ENCODE peak calls at places on chromosome 14, in nine cellular contexts. One of them, this sample, is unnamed.

GRCh38 chr14:84225243-84225642 is 1304.7 kb upstream of the FLRT2 start:
- DNase-seq in endothelial cell: no peak
- DNase-seq in SK-N-SH: no peak
- DNase-seq in CD8-positive, alpha-beta T cell: no peak
- DNase-seq in WERI-Rb-1: no peak
- DNase-seq in astrocyte of the spinal cord: no peak
- DNase-seq in Calu3: no peak
- DNase-seq in dorsolateral prefrontal cortex: no peak
- DNase-seq in glutamatergic neuron: no peak
- DNase-seq in this sample: no peak

GRCh38 chr14:52068741-52069616 is at the start of gene NID2:
- DNase-seq in Calu3: peak; percentile 19
- DNase-seq in CD8-positive, alpha-beta T cell: no peak
- DNase-seq in astrocyte of the spinal cord: peak; percentile 95
- DNase-seq in endothelial cell: peak; percentile 84
- DNase-seq in glutamatergic neuron: peak; percentile 62
- DNase-seq in WERI-Rb-1: peak; percentile 23
- DNase-seq in dorsolateral prefrontal cortex: peak; percentile 55
- DNase-seq in SK-N-SH: peak; percentile 98
- DNase-seq in this sample: peak; percentile 91

GRCh38 chr14:96663076-96663475 is 134.1 kb upstream of the VRK1 start:
- DNase-seq in WERI-Rb-1: no peak
- DNase-seq in Calu3: no peak
- DNase-seq in glutamatergic neuron: no peak
- DNase-seq in dorsolateral prefrontal cortex: no peak
- DNase-seq in SK-N-SH: no peak
- DNase-seq in endothelial cell: no peak
- DNase-seq in astrocyte of the spinal cord: no peak
- DNase-seq in CD8-positive, alpha-beta T cell: no peak
- DNase-seq in this sample: no peak

GRCh38 chr14:34220921-34221320 is 241.1 kb downstream of the SPTSSA start:
- DNase-seq in dorsolateral prefrontal cortex: no peak
- DNase-seq in astrocyte of the spinal cord: no peak
- DNase-seq in SK-N-SH: no peak
- DNase-seq in Calu3: no peak
- DNase-seq in WERI-Rb-1: no peak
- DNase-seq in glutamatergic neuron: no peak
- DNase-seq in endothelial cell: no peak
- DNase-seq in CD8-positive, alpha-beta T cell: no peak
- DNase-seq in this sample: no peak

GRCh38 chr14:106378191-106378590 is 851.8 kb downstream of the TMEM121 start:
- DNase-seq in endothelial cell: no peak
- DNase-seq in glutamatergic neuron: no peak
- DNase-seq in WERI-Rb-1: no peak
- DNase-seq in SK-N-SH: peak; percentile 16
- DNase-seq in CD8-positive, alpha-beta T cell: no peak
- DNase-seq in astrocyte of the spinal cord: no peak
- DNase-seq in Calu3: no peak
- DNase-seq in dorsolateral prefrontal cortex: no peak
- DNase-seq in this sample: no peak

GRCh38 chr14:59582845-59583509 is 6.4 kb upstream of the CCDC175 start:
- DNase-seq in endothelial cell: no peak
- DNase-seq in glutamatergic neuron: no peak
- DNase-seq in astrocyte of the spinal cord: no peak
- DNase-seq in SK-N-SH: no peak
- DNase-seq in CD8-positive, alpha-beta T cell: no peak
- DNase-seq in Calu3: no peak
- DNase-seq in dorsolateral prefrontal cortex: no peak
- DNase-seq in WERI-Rb-1: peak; percentile 52
- DNase-seq in this sample: no peak

GRCh38 chr14:81435578-81436295 is 35.6 kb upstream of the STON2 start:
- DNase-seq in WERI-Rb-1: peak; percentile 62
- DNase-seq in SK-N-SH: peak; percentile 85
- DNase-seq in astrocyte of the spinal cord: peak; percentile 24
- DNase-seq in CD8-positive, alpha-beta T cell: no peak
- DNase-seq in endothelial cell: peak; percentile 66
- DNase-seq in dorsolateral prefrontal cortex: no peak
- DNase-seq in glutamatergic neuron: peak; percentile 57
- DNase-seq in Calu3: peak; percentile 50
- DNase-seq in this sample: peak; percentile 70

GRCh38 chr14:74673768-74674167 is 39.1 kb downstream of the AREL1 start:
- DNase-seq in glutamatergic neuron: no peak
- DNase-seq in dorsolateral prefrontal cortex: no peak
- DNase-seq in WERI-Rb-1: no peak
- DNase-seq in endothelial cell: no peak
- DNase-seq in astrocyte of the spinal cord: no peak
- DNase-seq in CD8-positive, alpha-beta T cell: no peak
- DNase-seq in SK-N-SH: no peak
- DNase-seq in Calu3: no peak
- DNase-seq in this sample: no peak

GRCh38 chr14:65412881-65413738 is 580 bp downstream of the FUT8 start:
- DNase-seq in endothelial cell: no peak
- DNase-seq in WERI-Rb-1: peak; percentile 23
- DNase-seq in astrocyte of the spinal cord: peak; percentile 74
- DNase-seq in CD8-positive, alpha-beta T cell: no peak
- DNase-seq in dorsolateral prefrontal cortex: no peak
- DNase-seq in glutamatergic neuron: peak; percentile 59
- DNase-seq in SK-N-SH: peak; percentile 69
- DNase-seq in Calu3: peak; percentile 16
- DNase-seq in this sample: no peak

GRCh38 chr14:105421723-105422615 is 2.3 kb downstream of the MTA1 start:
- DNase-seq in Calu3: no peak
- DNase-seq in WERI-Rb-1: no peak
- DNase-seq in SK-N-SH: peak; percentile 40
- DNase-seq in dorsolateral prefrontal cortex: no peak
- DNase-seq in glutamatergic neuron: no peak
- DNase-seq in CD8-positive, alpha-beta T cell: no peak
- DNase-seq in astrocyte of the spinal cord: no peak
- DNase-seq in endothelial cell: no peak
- DNase-seq in this sample: no peak

GRCh38 chr14:88386395-88386794 is 938 bp downstream of the SPATA7 start:
- DNase-seq in CD8-positive, alpha-beta T cell: no peak
- DNase-seq in endothelial cell: no peak
- DNase-seq in dorsolateral prefrontal cortex: no peak
- DNase-seq in glutamatergic neuron: no peak
- DNase-seq in Calu3: no peak
- DNase-seq in WERI-Rb-1: no peak
- DNase-seq in SK-N-SH: no peak
- DNase-seq in astrocyte of the spinal cord: no peak
- DNase-seq in this sample: no peak

GRCh38 chr14:101705733-101706508 is 55.6 kb upstream of the PPP2R5C start:
- DNase-seq in dorsolateral prefrontal cortex: no peak
- DNase-seq in astrocyte of the spinal cord: peak; percentile 8
- DNase-seq in endothelial cell: no peak
- DNase-seq in WERI-Rb-1: no peak
- DNase-seq in glutamatergic neuron: peak; percentile 51
- DNase-seq in CD8-positive, alpha-beta T cell: peak; percentile 40
- DNase-seq in Calu3: peak; percentile 53
- DNase-seq in SK-N-SH: no peak
- DNase-seq in this sample: peak; percentile 49

GRCh38 chr14:64758711-64759554 is 54.7 kb downstream of the PLEKHG3 start:
- DNase-seq in glutamatergic neuron: peak; percentile 53
- DNase-seq in SK-N-SH: peak; percentile 84
- DNase-seq in endothelial cell: no peak
- DNase-seq in astrocyte of the spinal cord: peak; percentile 88
- DNase-seq in WERI-Rb-1: no peak
- DNase-seq in Calu3: peak; percentile 46
- DNase-seq in CD8-positive, alpha-beta T cell: no peak
- DNase-seq in dorsolateral prefrontal cortex: no peak
- DNase-seq in this sample: no peak

DNA sequence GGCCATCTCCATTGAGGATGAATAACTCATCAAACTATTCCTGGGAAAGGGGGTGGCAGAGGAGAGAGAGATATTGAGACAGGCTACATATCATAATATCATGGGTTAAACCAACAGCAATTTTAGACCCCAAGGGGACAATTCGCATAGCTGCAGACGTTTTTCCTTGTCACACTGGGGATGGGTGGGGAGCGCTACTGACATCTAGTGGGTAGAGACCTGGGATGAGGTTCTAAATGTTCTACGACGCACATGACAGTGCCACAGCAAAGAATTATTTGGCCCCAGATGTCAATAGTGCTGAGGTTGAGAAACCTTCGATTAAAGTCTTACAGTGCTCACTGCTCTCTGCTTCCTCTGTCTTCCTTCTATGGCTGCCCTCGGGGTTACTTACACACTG is 425.6 kb downstream of the NRXN3 start:
- DNase-seq in CD8-positive, alpha-beta T cell: no peak
- DNase-seq in WERI-Rb-1: peak; percentile 68
- DNase-seq in endothelial cell: peak; percentile 33
- DNase-seq in dorsolateral prefrontal cortex: no peak
- DNase-seq in Calu3: peak; percentile 7
- DNase-seq in astrocyte of the spinal cord: no peak
- DNase-seq in SK-N-SH: peak; percentile 27
- DNase-seq in glutamatergic neuron: peak; percentile 43
- DNase-seq in this sample: peak; percentile 13
- TF ChIP-seq CTCF in CD8-positive, alpha-beta T cell: no peak
- TF ChIP-seq CTCF in WERI-Rb-1: peak; percentile 74
- TF ChIP-seq CTCF in endothelial cell: no peak
- TF ChIP-seq CTCF in dorsolateral prefrontal cortex: no peak
- TF ChIP-seq CTCF in Calu3: no peak
- TF ChIP-seq CTCF in astrocyte of the spinal cord: peak; percentile 42
- TF ChIP-seq CTCF in SK-N-SH: no peak
- TF ChIP-seq CTCF in glutamatergic neuron: no peak
- TF ChIP-seq CTCF in this sample: peak; percentile 22

GRCh38 chr14:32193532-32193931 is 8.3 kb upstream of the RNU6-7 start:
- DNase-seq in astrocyte of the spinal cord: no peak
- DNase-seq in glutamatergic neuron: no peak
- DNase-seq in SK-N-SH: no peak
- DNase-seq in Calu3: no peak
- DNase-seq in WERI-Rb-1: no peak
- DNase-seq in endothelial cell: no peak
- DNase-seq in CD8-positive, alpha-beta T cell: no peak
- DNase-seq in dorsolateral prefrontal cortex: no peak
- DNase-seq in this sample: no peak

GRCh38 chr14:32201816-32202467 is at the start of gene RNU6-7:
- DNase-seq in dorsolateral prefrontal cortex: no peak
- DNase-seq in WERI-Rb-1: peak; percentile 64
- DNase-seq in endothelial cell: peak; percentile 39
- DNase-seq in glutamatergic neuron: peak; percentile 31
- DNase-seq in CD8-positive, alpha-beta T cell: peak; percentile 18
- DNase-seq in SK-N-SH: peak; percentile 33
- DNase-seq in Calu3: peak; percentile 11
- DNase-seq in astrocyte of the spinal cord: no peak
- DNase-seq in this sample: peak; percentile 56

GRCh38 chr14:32201196-32201815 is 539 bp upstream of the RNU6-7 start:
- DNase-seq in glutamatergic neuron: peak; percentile 87
- DNase-seq in endothelial cell: peak; percentile 87
- DNase-seq in Calu3: peak; percentile 91
- DNase-seq in SK-N-SH: peak; percentile 84
- DNase-seq in CD8-positive, alpha-beta T cell: peak; percentile 37
- DNase-seq in WERI-Rb-1: peak; percentile 96
- DNase-seq in astrocyte of the spinal cord: peak; percentile 72
- DNase-seq in dorsolateral prefrontal cortex: peak; percentile 62
- DNase-seq in this sample: peak; percentile 93

GRCh38 chr14:32200368-32201195 is 1.3 kb upstream of the RNU6-7 start:
- DNase-seq in WERI-Rb-1: no peak
- DNase-seq in endothelial cell: no peak
- DNase-seq in glutamatergic neuron: no peak
- DNase-seq in astrocyte of the spinal cord: no peak
- DNase-seq in SK-N-SH: no peak
- DNase-seq in CD8-positive, alpha-beta T cell: no peak
- DNase-seq in dorsolateral prefrontal cortex: no peak
- DNase-seq in Calu3: no peak
- DNase-seq in this sample: no peak

GRCh38 chr14:32197919-32198318 is 3.9 kb upstream of the RNU6-7 start:
- DNase-seq in endothelial cell: no peak
- DNase-seq in glutamatergic neuron: no peak
- DNase-seq in dorsolateral prefrontal cortex: no peak
- DNase-seq in astrocyte of the spinal cord: no peak
- DNase-seq in WERI-Rb-1: no peak
- DNase-seq in CD8-positive, alpha-beta T cell: no peak
- DNase-seq in SK-N-SH: no peak
- DNase-seq in Calu3: no peak
- DNase-seq in this sample: no peak
- TF ChIP-seq CTCF in endothelial cell: no peak
- TF ChIP-seq CTCF in glutamatergic neuron: no peak
- TF ChIP-seq CTCF in dorsolateral prefrontal cortex: no peak
- TF ChIP-seq CTCF in astrocyte of the spinal cord: no peak
- TF ChIP-seq CTCF in WERI-Rb-1: no peak
- TF ChIP-seq CTCF in CD8-positive, alpha-beta T cell: no peak
- TF ChIP-seq CTCF in SK-N-SH: no peak
- TF ChIP-seq CTCF in Calu3: no peak
- TF ChIP-seq CTCF in this sample: no peak

GRCh38 chr14:30191639-30192279 is 264.1 kb upstream of the PRKD1 start:
- DNase-seq in endothelial cell: no peak
- DNase-seq in glutamatergic neuron: no peak
- DNase-seq in SK-N-SH: no peak
- DNase-seq in WERI-Rb-1: no peak
- DNase-seq in CD8-positive, alpha-beta T cell: no peak
- DNase-seq in dorsolateral prefrontal cortex: no peak
- DNase-seq in Calu3: no peak
- DNase-seq in astrocyte of the spinal cord: no peak
- DNase-seq in this sample: no peak

GRCh38 chr14:30180219-30180618 is 252.6 kb upstream of the PRKD1 start:
- DNase-seq in endothelial cell: no peak
- DNase-seq in WERI-Rb-1: no peak
- DNase-seq in CD8-positive, alpha-beta T cell: no peak
- DNase-seq in Calu3: no peak
- DNase-seq in dorsolateral prefrontal cortex: no peak
- DNase-seq in glutamatergic neuron: no peak
- DNase-seq in SK-N-SH: no peak
- DNase-seq in astrocyte of the spinal cord: peak; percentile 19
- DNase-seq in this sample: no peak

GRCh38 chr14:30185832-30186231 is 258.2 kb upstream of the PRKD1 start:
- DNase-seq in endothelial cell: no peak
- DNase-seq in glutamatergic neuron: no peak
- DNase-seq in dorsolateral prefrontal cortex: no peak
- DNase-seq in CD8-positive, alpha-beta T cell: no peak
- DNase-seq in SK-N-SH: no peak
- DNase-seq in Calu3: no peak
- DNase-seq in astrocyte of the spinal cord: no peak
- DNase-seq in WERI-Rb-1: no peak
- DNase-seq in this sample: no peak
- TF ChIP-seq CTCF in endothelial cell: peak; percentile 86
- TF ChIP-seq CTCF in glutamatergic neuron: peak; percentile 64
- TF ChIP-seq CTCF in dorsolateral prefrontal cortex: no peak
- TF ChIP-seq CTCF in CD8-positive, alpha-beta T cell: no peak
- TF ChIP-seq CTCF in SK-N-SH: peak; percentile 32
- TF ChIP-seq CTCF in Calu3: no peak
- TF ChIP-seq CTCF in astrocyte of the spinal cord: peak; percentile 10
- TF ChIP-seq CTCF in WERI-Rb-1: no peak
- TF ChIP-seq CTCF in this sample: peak; percentile 19

DNA sequence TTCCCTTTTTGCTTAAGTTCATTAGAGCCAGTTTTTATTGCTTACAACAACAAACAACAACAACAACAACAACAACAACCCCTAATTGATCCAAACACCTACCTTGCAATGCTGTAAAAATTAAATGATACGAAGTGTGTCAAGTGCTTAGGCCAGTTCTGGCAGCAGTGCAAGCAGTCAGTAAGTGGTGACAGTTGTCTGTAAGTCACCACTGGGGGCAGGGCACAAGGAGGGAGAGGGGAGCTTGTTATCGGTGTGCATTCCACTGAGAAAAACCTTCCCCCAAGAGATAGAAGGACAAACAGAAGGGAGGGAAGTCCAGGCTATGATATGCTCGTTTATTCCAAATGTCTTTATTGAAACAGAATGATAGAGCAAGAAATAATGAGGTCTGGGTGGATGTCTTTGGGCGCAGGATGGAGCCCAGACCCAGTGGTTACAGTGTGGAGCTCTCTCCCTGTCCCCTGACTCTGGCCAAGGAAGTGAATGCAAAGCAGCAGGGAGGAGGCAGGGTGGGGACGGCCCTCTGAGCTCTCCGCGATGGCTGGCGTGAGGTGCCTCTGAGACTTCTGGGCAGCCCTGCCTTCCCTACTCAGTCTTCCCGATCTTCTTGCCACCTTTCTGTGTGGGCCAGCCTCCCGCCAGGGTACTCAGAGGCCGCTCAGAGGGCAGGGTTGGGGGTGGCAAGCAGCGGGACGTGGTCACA is 6.5 kb downstream of the SLC22A17 start:
- DNase-seq in WERI-Rb-1: peak; percentile 40
- DNase-seq in dorsolateral prefrontal cortex: no peak
- DNase-seq in endothelial cell: no peak
- DNase-seq in astrocyte of the spinal cord: no peak
- DNase-seq in SK-N-SH: no peak
- DNase-seq in glutamatergic neuron: no peak
- DNase-seq in CD8-positive, alpha-beta T cell: no peak
- DNase-seq in Calu3: no peak
- DNase-seq in this sample: no peak
- TF ChIP-seq CTCF in WERI-Rb-1: peak; percentile 45
- TF ChIP-seq CTCF in dorsolateral prefrontal cortex: no peak
- TF ChIP-seq CTCF in endothelial cell: no peak
- TF ChIP-seq CTCF in astrocyte of the spinal cord: no peak
- TF ChIP-seq CTCF in SK-N-SH: no peak
- TF ChIP-seq CTCF in glutamatergic neuron: no peak
- TF ChIP-seq CTCF in CD8-positive, alpha-beta T cell: no peak
- TF ChIP-seq CTCF in Calu3: no peak
- TF ChIP-seq CTCF in this sample: no peak